ENCODE peak calls at places on chromosomes 3 and 15, in nine cellular contexts. Z, B, F, S, Y, U, E, L and K are unnamed samples.

GRCh38 chr15:26628879-26629529 is 143.9 kb downstream of the GABRB3 start:
- DNase-seq in Z (peak), B (no peak), Y (no peak), S (no peak), L (no peak), F (no peak), U (peak), E (no peak), K (no peak)

GRCh38 chr3:194587438-194587931 is 45.7 kb downstream of the TMEM44 start:
- DNase-seq in S (no peak), Z (no peak), Y (peak), B (no peak), L (no peak), E (no peak), F (no peak), U (peak), K (no peak)

GRCh38 chr15:79897701-79898113 is 893 bp upstream of the MTHFS start:
- DNase-seq in Z (no peak), U (no peak), B (no peak), Y (no peak), S (no peak), L (no peak), F (no peak), E (peak), K (peak)

GRCh38 chr3:61632568-61633175 is 71.3 kb downstream of the PTPRG start:
- DNase-seq in E (no peak), S (no peak), Y (no peak), L (peak), U (no peak), F (no peak), Z (no peak), B (peak), K (no peak)

GRCh38 chr15:63507878-63508818 is 3.8 kb downstream of the USP3 start:
- DNase-seq in B (no peak), U (no peak), S (no peak), E (no peak), Z (no peak), F (no peak), L (no peak), Y (no peak), K (no peak)

GRCh38 chr3:58625196-58625595 is 41.4 kb downstream of the FAM3D start:
- DNase-seq in Z (no peak), S (no peak), Y (no peak), L (no peak), E (no peak), F (no peak), U (peak), B (no peak), K (no peak)

GRCh38 chr15:52329150-52329549 is 33.5 kb upstream of the MYO5C start:
- DNase-seq in L (no peak), Y (no peak), Z (no peak), F (no peak), U (no peak), S (no peak), E (no peak), B (no peak), K (no peak)

GRCh38 chr3:116037954-116038911 is 407.1 kb downstream of the LSAMP start:
- DNase-seq in E (no peak), U (no peak), L (no peak), F (no peak), Z (no peak), Y (no peak), B (no peak), S (no peak), K (no peak)